ENCODE peak calls at places on chromosomes 13 and 19, in eight cellular contexts. N is MM.1S, L is NCI-H2081 treated with DMSO at 0.1 percent for 48 hours, B is amniotic epithelial cell, M is Kasumi-1, V is posterior cingulate gyrus, F is left ventricle myocardium superior, A is NCI-H774. R is an unnamed sample.

GRCh38 chr13:59261928-59262488 is 901.7 kb downstream of the DIAPH3 start:
- DNase-seq in N (no peak), L (no peak), B (peak; percentile 48), M (no peak), V (no peak), F (no peak), A (no peak), R (no peak)

GRCh38 chr13:100363351-100363750 is 225.2 kb downstream of the GGACT start:
- DNase-seq in N (no peak), L (no peak), B (peak; percentile 80), M (no peak), V (no peak), F (no peak), A (no peak), R (peak; percentile 6)

GRCh38 chr13:42812311-42812710 is 30.9 kb downstream of the FAM216B start:
- DNase-seq in N (no peak), L (no peak), B (no peak), M (no peak), V (no peak), F (no peak), A (no peak), R (no peak)

GRCh38 chr19:42242071-42242511 is 311 bp downstream of the GSK3A start:
- DNase-seq in N (peak; percentile 18), L (no peak), B (peak; percentile 13), M (no peak), V (no peak), F (no peak), A (no peak), R (no peak)

GRCh38 chr13:35927554-35927953 is 203.6 kb downstream of the DCLK1 start:
- DNase-seq in N (no peak), L (no peak), B (peak; percentile 91), M (no peak), V (no peak), F (no peak), A (no peak), R (peak; percentile 96)

GRCh38 chr13:97266734-97267417 is 44.7 kb downstream of the MBNL2 start:
- DNase-seq in N (no peak), L (no peak), B (peak; percentile 31), M (no peak), V (no peak), F (no peak), A (no peak), R (no peak)

GRCh38 chr19:49861127-49861526 is 6.2 kb downstream of the PNKP start:
- DNase-seq in N (no peak), L (no peak), B (no peak), M (no peak), V (no peak), F (peak; percentile 67), A (no peak), R (no peak)

GRCh38 chr19:11736696-11737095 is 2.0 kb downstream of the ZNF823 start:
- DNase-seq in N (no peak), L (no peak), B (no peak), M (peak; percentile 71), V (no peak), F (peak; percentile 33), A (no peak), R (peak; percentile 51)

GRCh38 chr19:3556978-3557460 is 367 bp downstream of the MFSD12 start:
- DNase-seq in N (peak; percentile 61), L (no peak), B (no peak), M (peak; percentile 8), V (no peak), F (peak; percentile 56), A (no peak), R (peak; percentile 37)

GRCh38 chr19:15291089-15291488 is 41.2 kb downstream of the BRD4 start:
- DNase-seq in N (no peak), L (no peak), B (peak; percentile 80), M (no peak), V (no peak), F (no peak), A (no peak), R (no peak)